ENCODE peak calls at places on chromosomes 4 and X, in six cellular contexts. P is EH; M is brain microvascular endothelial cell; B is fibroblast of lung; A is stimulated activated CD4-positive, alpha-beta T cell treated with anti-CD3 and anti-CD28 coated beads, Interleukin-4, amount 100 ng/mL, for 4 hours; N is pancreas. O is an unnamed sample.

GRCh38 chr4:178963646-178964045 is 1521.4 kb upstream of the AGA start:
- DNase-seq in P (no peak), M (no peak), B (no peak), A (no peak), N (no peak), O (no peak)

GRCh38 chrX:386768-387575 is at the start of gene PPP2R3B:
- DNase-seq in P (peak; percentile 99), M (peak; percentile 95), B (peak; percentile 98), A (peak; percentile 99), N (peak; percentile 100), O (peak; percentile 100)

GRCh38 chr4:55635760-55636621 is at the start of gene NMU:
- DNase-seq in P (peak; percentile 14), M (no peak), B (no peak), A (no peak), N (peak; percentile 75), O (peak; percentile 17)

GRCh38 chrX:40099046-40099968 is 1.5 kb upstream of the BCOR start:
- DNase-seq in P (peak; percentile 29), M (no peak), B (no peak), A (peak; percentile 46), N (peak; percentile 77), O (no peak)

GRCh38 chr4:185921583-185922555 is 109.9 kb upstream of the SORBS2 start:
- DNase-seq in P (no peak), M (peak; percentile 63), B (no peak), A (no peak), N (no peak), O (no peak)

GRCh38 chr4:53861856-53862610 is 202.4 kb downstream of the CHIC2 start:
- DNase-seq in P (peak; percentile 94), M (peak; percentile 70), B (peak; percentile 93), A (no peak), N (no peak), O (peak; percentile 40)

GRCh38 chrX:50108264-50108663 is 92.5 kb downstream of the AKAP4 start:
- DNase-seq in P (no peak), M (no peak), B (no peak), A (no peak), N (no peak), O (no peak)

GRCh38 chr4:137660211-137660610 is 127.9 kb upstream of the PCDH18 start:
- DNase-seq in P (peak; percentile 74), M (no peak), B (peak; percentile 39), A (no peak), N (no peak), O (no peak)

GRCh38 chrX:130896816-130897508 is 6.0 kb downstream of the ENOX2 start:
- DNase-seq in P (peak; percentile 34), M (no peak), B (peak; percentile 40), A (no peak), N (no peak), O (no peak)

GRCh38 chr4:87862236-87862635 is 29.5 kb downstream of the MEPE start:
- DNase-seq in P (no peak), M (no peak), B (no peak), A (no peak), N (no peak), O (no peak)